ENCODE peak calls at places on chromosomes 16 and 17, in five cellular contexts. S, T, D, R and B are unnamed samples.

GRCh38 chr16:50166511-50167500 is 13.7 kb downstream of the TENT4B start:
- DNase-seq in R (peak), T (peak), D (no peak), S (no peak), B (no peak)

GRCh38 chr16:84928679-84929420 is 82.5 kb downstream of the ZDHHC7 start:
- DNase-seq in D (no peak), T (no peak), S (no peak), R (no peak), B (no peak)

GRCh38 chr16:56125922-56126321 is 65.4 kb upstream of the GNAO1 start:
- DNase-seq in T (no peak), S (no peak), D (no peak), R (no peak), B (no peak)

GRCh38 chr17:76276461-76277299 is 11.5 kb downstream of the UBALD2 start:
- DNase-seq in T (no peak), S (no peak), R (no peak), D (no peak), B (no peak)

GRCh38 chr17:73542323-73542722 is 101.9 kb downstream of the SDK2 start:
- DNase-seq in S (no peak), D (no peak), R (no peak), T (no peak), B (no peak)

GRCh38 chr17:12996941-12997340 is 20.9 kb downstream of the ELAC2 start:
- DNase-seq in T (no peak), D (no peak), R (no peak), S (no peak), B (no peak)

GRCh38 chr16:19094542-19095365 is 19.0 kb upstream of the ITPRIPL2 start:
- DNase-seq in R (no peak), D (no peak), S (peak), T (no peak), B (peak)

GRCh38 chr17:6556121-6557039 is at the start of gene PITPNM3:
- DNase-seq in T (no peak), R (no peak), S (no peak), D (no peak), B (no peak)

GRCh38 chr17:61310611-61311010 is 89.0 kb upstream of the TBX2 start:
- DNase-seq in D (no peak), S (no peak), R (no peak), T (no peak), B (no peak)

GRCh38 chr16:51119576-51120288 is 31.3 kb downstream of the SALL1 start:
- DNase-seq in S (no peak), T (no peak), R (no peak), D (no peak), B (no peak)

GRCh38 chr17:58960068-58960467 is 146.6 kb downstream of the TRIM37 start:
- DNase-seq in T (peak), R (peak), S (peak), D (peak), B (no peak)

GRCh38 chr16:52799149-52799548 is 252.2 kb upstream of the TOX3 start:
- DNase-seq in D (no peak), T (no peak), S (no peak), R (no peak), B (no peak)

GRCh38 chr17:42879596-42879985 is 21.0 kb upstream of the G6PC1 start:
- DNase-seq in R (no peak), S (no peak), T (no peak), D (no peak), B (no peak)

GRCh38 chr17:81207610-81208581 is 14.9 kb downstream of the CEP131 start:
- DNase-seq in D (peak), S (no peak), T (no peak), R (no peak), B (no peak)

GRCh38 chr16:25966172-25967097 is 274.7 kb downstream of the HS3ST4 start:
- DNase-seq in D (no peak), T (no peak), R (no peak), S (no peak), B (no peak)

GRCh38 chr17:11996722-11997146 is 541 bp downstream of the ZNF18 start:
- DNase-seq in D (peak), R (peak), T (peak), S (peak), B (no peak)

GRCh38 chr17:10618202-10618635 is 38.9 kb downstream of the MYH3 start:
- DNase-seq in S (peak), R (peak), D (peak), T (peak), B (peak)

GRCh38 chr17:66353937-66354401 is 51.6 kb downstream of the PRKCA start:
- DNase-seq in D (no peak), R (no peak), S (no peak), T (no peak), B (no peak)

GRCh38 chr17:43771463-43771862 is 7.3 kb downstream of the DUSP3 start:
- DNase-seq in S (no peak), T (no peak), R (peak), D (no peak), B (no peak)

GRCh38 chr17:10606110-10606509 is 51.0 kb downstream of the MYH3 start:
- DNase-seq in R (no peak), D (no peak), S (no peak), T (no peak), B (no peak)

GRCh38 chr16:57537194-57537505 is 779 bp upstream of the CCDC102A start:
- DNase-seq in S (no peak), D (no peak), R (no peak), T (no peak), B (no peak)

GRCh38 chr16:23537390-23537789 is 19.8 kb downstream of the EARS2 start:
- DNase-seq in T (no peak), R (no peak), S (no peak), D (no peak), B (no peak)

GRCh38 chr16:70682239-70683145 is 3.4 kb downstream of the MTSS2 start:
- DNase-seq in S (no peak), R (peak), D (no peak), T (no peak), B (no peak)

GRCh38 chr17:48546924-48547838 is 2.3 kb upstream of the HOXB2 start:
- DNase-seq in S (no peak), R (no peak), T (no peak), D (no peak), B (no peak)

GRCh38 chr17:58082341-58082869 is 814 bp upstream of the DYNLL2 start:
- DNase-seq in R (no peak), D (no peak), T (no peak), S (no peak), B (no peak)

GRCh38 chr17:68674271-68674925 is 73.2 kb upstream of the FAM20A start:
- DNase-seq in R (no peak), D (no peak), S (no peak), T (no peak), B (no peak)

GRCh38 chr17:72587773-72588511 is 467.1 kb downstream of the SOX9 start:
- DNase-seq in D (no peak), R (no peak), S (no peak), T (peak), B (no peak)

GRCh38 chr17:79160980-79161621 is 86.5 kb downstream of the ENGASE start:
- DNase-seq in D (no peak), T (no peak), R (no peak), S (no peak), B (no peak)

GRCh38 chr16:84443166-84443802 is 61.2 kb downstream of the MEAK7 start:
- DNase-seq in T (no peak), R (no peak), S (no peak), D (no peak), B (no peak)

GRCh38 chr17:72657467-72658317 is 434.8 kb downstream of the SLC39A11 start:
- DNase-seq in T (peak), S (no peak), R (no peak), D (no peak), B (no peak)

GRCh38 chr17:77423589-77424451 is 283.1 kb downstream of the SEC14L1 start:
- DNase-seq in S (no peak), D (no peak), T (peak), R (peak), B (peak)

GRCh38 chr16:68590201-68590994 is 51.3 kb downstream of the ZFP90 start:
- DNase-seq in S (peak), D (peak), R (peak), T (no peak), B (peak)

GRCh38 chr17:28716740-28717577 is 709 bp downstream of the RAB34 start:
- DNase-seq in R (no peak), S (no peak), D (no peak), T (peak), B (no peak)

GRCh38 chr16:72985148-72985882 is 62.6 kb downstream of the ZFHX3 start:
- DNase-seq in R (peak), D (no peak), S (no peak), T (no peak), B (no peak)